ENCODE peak calls at places on chromosomes 5 and 9, in eight cellular contexts. One of them, this sample, is unnamed.

GRCh38 chr5:72459089-72459661 is 48.0 kb downstream of the ZNF366 start:
- DNase-seq in stimulated activated CD8-positive, alpha-beta memory T cell treated with anti-CD3 and anti-CD28 coated beads, Interleukin-12 subunit alpha, Interleukin-12 subunit beta, amount 100 ng/mL, for 4 hours: no peak
- DNase-seq in NCI-H345: no peak
- DNase-seq in NCI-H2081: no peak
- DNase-seq in RCC 7860: no peak
- DNase-seq in stimulated activated CD4-positive, alpha-beta T cell treated with anti-CD3 and anti-CD28 coated beads, Interleukin-15, amount 100 ng/mL, for 24 hours: no peak
- DNase-seq in AG08396: no peak
- DNase-seq in kidney glomerular epithelial cell: peak; percentile 47
- DNase-seq in this sample: no peak

GRCh38 chr5:1673042-1673674 is 126.5 kb downstream of the MRPL36 start:
- DNase-seq in stimulated activated CD8-positive, alpha-beta memory T cell treated with anti-CD3 and anti-CD28 coated beads, Interleukin-12 subunit alpha, Interleukin-12 subunit beta, amount 100 ng/mL, for 4 hours: no peak
- DNase-seq in NCI-H345: no peak
- DNase-seq in NCI-H2081: no peak
- DNase-seq in RCC 7860: no peak
- DNase-seq in stimulated activated CD4-positive, alpha-beta T cell treated with anti-CD3 and anti-CD28 coated beads, Interleukin-15, amount 100 ng/mL, for 24 hours: no peak
- DNase-seq in AG08396: no peak
- DNase-seq in kidney glomerular epithelial cell: no peak
- DNase-seq in this sample: no peak

GRCh38 chr5:3351581-3352442 is 243.8 kb upstream of the IRX1 start:
- DNase-seq in stimulated activated CD8-positive, alpha-beta memory T cell treated with anti-CD3 and anti-CD28 coated beads, Interleukin-12 subunit alpha, Interleukin-12 subunit beta, amount 100 ng/mL, for 4 hours: no peak
- DNase-seq in NCI-H345: no peak
- DNase-seq in NCI-H2081: no peak
- DNase-seq in RCC 7860: no peak
- DNase-seq in stimulated activated CD4-positive, alpha-beta T cell treated with anti-CD3 and anti-CD28 coated beads, Interleukin-15, amount 100 ng/mL, for 24 hours: no peak
- DNase-seq in AG08396: no peak
- DNase-seq in kidney glomerular epithelial cell: no peak
- DNase-seq in this sample: no peak

GRCh38 chr5:59317023-59317771 is 576.3 kb downstream of the PDE4D start:
- DNase-seq in stimulated activated CD8-positive, alpha-beta memory T cell treated with anti-CD3 and anti-CD28 coated beads, Interleukin-12 subunit alpha, Interleukin-12 subunit beta, amount 100 ng/mL, for 4 hours: no peak
- DNase-seq in NCI-H345: peak; percentile 62
- DNase-seq in NCI-H2081: peak; percentile 83
- DNase-seq in RCC 7860: no peak
- DNase-seq in stimulated activated CD4-positive, alpha-beta T cell treated with anti-CD3 and anti-CD28 coated beads, Interleukin-15, amount 100 ng/mL, for 24 hours: no peak
- DNase-seq in AG08396: no peak
- DNase-seq in kidney glomerular epithelial cell: no peak
- DNase-seq in this sample: no peak

GRCh38 chr9:96720435-96720834 is 57.5 kb downstream of the ZNF510 start:
- DNase-seq in stimulated activated CD8-positive, alpha-beta memory T cell treated with anti-CD3 and anti-CD28 coated beads, Interleukin-12 subunit alpha, Interleukin-12 subunit beta, amount 100 ng/mL, for 4 hours: no peak
- DNase-seq in NCI-H345: peak; percentile 65
- DNase-seq in NCI-H2081: no peak
- DNase-seq in RCC 7860: no peak
- DNase-seq in stimulated activated CD4-positive, alpha-beta T cell treated with anti-CD3 and anti-CD28 coated beads, Interleukin-15, amount 100 ng/mL, for 24 hours: no peak
- DNase-seq in AG08396: no peak
- DNase-seq in kidney glomerular epithelial cell: no peak
- DNase-seq in this sample: no peak

GRCh38 chr5:53253421-53253871 is 143.9 kb upstream of the MOCS2 start:
- DNase-seq in stimulated activated CD8-positive, alpha-beta memory T cell treated with anti-CD3 and anti-CD28 coated beads, Interleukin-12 subunit alpha, Interleukin-12 subunit beta, amount 100 ng/mL, for 4 hours: no peak
- DNase-seq in NCI-H345: peak; percentile 0
- DNase-seq in NCI-H2081: no peak
- DNase-seq in RCC 7860: no peak
- DNase-seq in stimulated activated CD4-positive, alpha-beta T cell treated with anti-CD3 and anti-CD28 coated beads, Interleukin-15, amount 100 ng/mL, for 24 hours: no peak
- DNase-seq in AG08396: peak; percentile 24
- DNase-seq in kidney glomerular epithelial cell: no peak
- DNase-seq in this sample: peak; percentile 94

GRCh38 chr5:98775246-98775961 is 1.9 kb downstream of the RGMB start:
- DNase-seq in stimulated activated CD8-positive, alpha-beta memory T cell treated with anti-CD3 and anti-CD28 coated beads, Interleukin-12 subunit alpha, Interleukin-12 subunit beta, amount 100 ng/mL, for 4 hours: no peak
- DNase-seq in NCI-H345: no peak
- DNase-seq in NCI-H2081: no peak
- DNase-seq in RCC 7860: no peak
- DNase-seq in stimulated activated CD4-positive, alpha-beta T cell treated with anti-CD3 and anti-CD28 coated beads, Interleukin-15, amount 100 ng/mL, for 24 hours: no peak
- DNase-seq in AG08396: no peak
- DNase-seq in kidney glomerular epithelial cell: no peak
- DNase-seq in this sample: no peak

GRCh38 chr9:88950341-88951141 is 40.7 kb upstream of the S1PR3 start:
- DNase-seq in stimulated activated CD8-positive, alpha-beta memory T cell treated with anti-CD3 and anti-CD28 coated beads, Interleukin-12 subunit alpha, Interleukin-12 subunit beta, amount 100 ng/mL, for 4 hours: no peak
- DNase-seq in NCI-H345: no peak
- DNase-seq in NCI-H2081: no peak
- DNase-seq in RCC 7860: no peak
- DNase-seq in stimulated activated CD4-positive, alpha-beta T cell treated with anti-CD3 and anti-CD28 coated beads, Interleukin-15, amount 100 ng/mL, for 24 hours: no peak
- DNase-seq in AG08396: peak; percentile 36
- DNase-seq in kidney glomerular epithelial cell: no peak
- DNase-seq in this sample: no peak

GRCh38 chr5:36357391-36357790 is 55.7 kb upstream of the RANBP3L start:
- DNase-seq in stimulated activated CD8-positive, alpha-beta memory T cell treated with anti-CD3 and anti-CD28 coated beads, Interleukin-12 subunit alpha, Interleukin-12 subunit beta, amount 100 ng/mL, for 4 hours: no peak
- DNase-seq in NCI-H345: no peak
- DNase-seq in NCI-H2081: no peak
- DNase-seq in RCC 7860: no peak
- DNase-seq in stimulated activated CD4-positive, alpha-beta T cell treated with anti-CD3 and anti-CD28 coated beads, Interleukin-15, amount 100 ng/mL, for 24 hours: no peak
- DNase-seq in AG08396: peak; percentile 18
- DNase-seq in kidney glomerular epithelial cell: no peak
- DNase-seq in this sample: no peak

GRCh38 chr5:94524841-94525697 is 93.3 kb downstream of the KIAA0825 start:
- DNase-seq in stimulated activated CD8-positive, alpha-beta memory T cell treated with anti-CD3 and anti-CD28 coated beads, Interleukin-12 subunit alpha, Interleukin-12 subunit beta, amount 100 ng/mL, for 4 hours: no peak
- DNase-seq in NCI-H345: peak; percentile 31
- DNase-seq in NCI-H2081: peak; percentile 5
- DNase-seq in RCC 7860: peak; percentile 11
- DNase-seq in stimulated activated CD4-positive, alpha-beta T cell treated with anti-CD3 and anti-CD28 coated beads, Interleukin-15, amount 100 ng/mL, for 24 hours: no peak
- DNase-seq in AG08396: peak; percentile 19
- DNase-seq in kidney glomerular epithelial cell: peak; percentile 32
- DNase-seq in this sample: peak; percentile 80

GRCh38 chr9:20511680-20512079 is 110.6 kb downstream of the MLLT3 start:
- DNase-seq in stimulated activated CD8-positive, alpha-beta memory T cell treated with anti-CD3 and anti-CD28 coated beads, Interleukin-12 subunit alpha, Interleukin-12 subunit beta, amount 100 ng/mL, for 4 hours: no peak
- DNase-seq in NCI-H345: no peak
- DNase-seq in NCI-H2081: no peak
- DNase-seq in RCC 7860: no peak
- DNase-seq in stimulated activated CD4-positive, alpha-beta T cell treated with anti-CD3 and anti-CD28 coated beads, Interleukin-15, amount 100 ng/mL, for 24 hours: no peak
- DNase-seq in AG08396: no peak
- DNase-seq in kidney glomerular epithelial cell: no peak
- DNase-seq in this sample: no peak

GRCh38 chr9:133738039-133738805 is at the start of gene SARDH:
- DNase-seq in stimulated activated CD8-positive, alpha-beta memory T cell treated with anti-CD3 and anti-CD28 coated beads, Interleukin-12 subunit alpha, Interleukin-12 subunit beta, amount 100 ng/mL, for 4 hours: peak; percentile 37
- DNase-seq in NCI-H345: no peak
- DNase-seq in NCI-H2081: no peak
- DNase-seq in RCC 7860: no peak
- DNase-seq in stimulated activated CD4-positive, alpha-beta T cell treated with anti-CD3 and anti-CD28 coated beads, Interleukin-15, amount 100 ng/mL, for 24 hours: peak; percentile 58
- DNase-seq in AG08396: peak; percentile 87
- DNase-seq in kidney glomerular epithelial cell: no peak
- DNase-seq in this sample: no peak

GRCh38 chr5:132376694-132377641 is 7.5 kb downstream of the SLC22A5 start:
- DNase-seq in stimulated activated CD8-positive, alpha-beta memory T cell treated with anti-CD3 and anti-CD28 coated beads, Interleukin-12 subunit alpha, Interleukin-12 subunit beta, amount 100 ng/mL, for 4 hours: no peak
- DNase-seq in NCI-H345: no peak
- DNase-seq in NCI-H2081: no peak
- DNase-seq in RCC 7860: no peak
- DNase-seq in stimulated activated CD4-positive, alpha-beta T cell treated with anti-CD3 and anti-CD28 coated beads, Interleukin-15, amount 100 ng/mL, for 24 hours: no peak
- DNase-seq in AG08396: no peak
- DNase-seq in kidney glomerular epithelial cell: no peak
- DNase-seq in this sample: no peak

GRCh38 chr9:131567910-131568309 is 22.6 kb downstream of the PRRT1B start:
- DNase-seq in stimulated activated CD8-positive, alpha-beta memory T cell treated with anti-CD3 and anti-CD28 coated beads, Interleukin-12 subunit alpha, Interleukin-12 subunit beta, amount 100 ng/mL, for 4 hours: no peak
- DNase-seq in NCI-H345: no peak
- DNase-seq in NCI-H2081: no peak
- DNase-seq in RCC 7860: no peak
- DNase-seq in stimulated activated CD4-positive, alpha-beta T cell treated with anti-CD3 and anti-CD28 coated beads, Interleukin-15, amount 100 ng/mL, for 24 hours: no peak
- DNase-seq in AG08396: no peak
- DNase-seq in kidney glomerular epithelial cell: no peak
- DNase-seq in this sample: no peak

GRCh38 chr9:98199388-98200033 is 7.1 kb upstream of the CORO2A start:
- DNase-seq in stimulated activated CD8-positive, alpha-beta memory T cell treated with anti-CD3 and anti-CD28 coated beads, Interleukin-12 subunit alpha, Interleukin-12 subunit beta, amount 100 ng/mL, for 4 hours: no peak
- DNase-seq in NCI-H345: no peak
- DNase-seq in NCI-H2081: no peak
- DNase-seq in RCC 7860: no peak
- DNase-seq in stimulated activated CD4-positive, alpha-beta T cell treated with anti-CD3 and anti-CD28 coated beads, Interleukin-15, amount 100 ng/mL, for 24 hours: no peak
- DNase-seq in AG08396: no peak
- DNase-seq in kidney glomerular epithelial cell: no peak
- DNase-seq in this sample: no peak

GRCh38 chr9:122200960-122201635 is 27.7 kb downstream of the LHX6 start:
- DNase-seq in stimulated activated CD8-positive, alpha-beta memory T cell treated with anti-CD3 and anti-CD28 coated beads, Interleukin-12 subunit alpha, Interleukin-12 subunit beta, amount 100 ng/mL, for 4 hours: no peak
- DNase-seq in NCI-H345: no peak
- DNase-seq in NCI-H2081: no peak
- DNase-seq in RCC 7860: no peak
- DNase-seq in stimulated activated CD4-positive, alpha-beta T cell treated with anti-CD3 and anti-CD28 coated beads, Interleukin-15, amount 100 ng/mL, for 24 hours: no peak
- DNase-seq in AG08396: peak; percentile 82
- DNase-seq in kidney glomerular epithelial cell: no peak
- DNase-seq in this sample: no peak

GRCh38 chr9:100216178-100216787 is 117.2 kb downstream of the INVS start:
- DNase-seq in stimulated activated CD8-positive, alpha-beta memory T cell treated with anti-CD3 and anti-CD28 coated beads, Interleukin-12 subunit alpha, Interleukin-12 subunit beta, amount 100 ng/mL, for 4 hours: peak; percentile 4
- DNase-seq in NCI-H345: no peak
- DNase-seq in NCI-H2081: peak; percentile 55
- DNase-seq in RCC 7860: peak; percentile 35
- DNase-seq in stimulated activated CD4-positive, alpha-beta T cell treated with anti-CD3 and anti-CD28 coated beads, Interleukin-15, amount 100 ng/mL, for 24 hours: peak; percentile 74
- DNase-seq in AG08396: peak; percentile 34
- DNase-seq in kidney glomerular epithelial cell: peak; percentile 28
- DNase-seq in this sample: peak; percentile 67

GRCh38 chr5:147310059-147310704 is 75.4 kb downstream of the STK32A start:
- DNase-seq in stimulated activated CD8-positive, alpha-beta memory T cell treated with anti-CD3 and anti-CD28 coated beads, Interleukin-12 subunit alpha, Interleukin-12 subunit beta, amount 100 ng/mL, for 4 hours: no peak
- DNase-seq in NCI-H345: peak; percentile 66
- DNase-seq in NCI-H2081: peak; percentile 72
- DNase-seq in RCC 7860: peak; percentile 93
- DNase-seq in stimulated activated CD4-positive, alpha-beta T cell treated with anti-CD3 and anti-CD28 coated beads, Interleukin-15, amount 100 ng/mL, for 24 hours: no peak
- DNase-seq in AG08396: peak; percentile 16
- DNase-seq in kidney glomerular epithelial cell: peak; percentile 93
- DNase-seq in this sample: no peak

GRCh38 chr9:86946712-86947145 is 577 bp downstream of the GAS1 start:
- DNase-seq in stimulated activated CD8-positive, alpha-beta memory T cell treated with anti-CD3 and anti-CD28 coated beads, Interleukin-12 subunit alpha, Interleukin-12 subunit beta, amount 100 ng/mL, for 4 hours: no peak
- DNase-seq in NCI-H345: no peak
- DNase-seq in NCI-H2081: no peak
- DNase-seq in RCC 7860: no peak
- DNase-seq in stimulated activated CD4-positive, alpha-beta T cell treated with anti-CD3 and anti-CD28 coated beads, Interleukin-15, amount 100 ng/mL, for 24 hours: peak; percentile 54
- DNase-seq in AG08396: no peak
- DNase-seq in kidney glomerular epithelial cell: no peak
- DNase-seq in this sample: peak; percentile 63

GRCh38 chr5:81068635-81069034 is 108.5 kb downstream of the RASGRF2 start:
- DNase-seq in stimulated activated CD8-positive, alpha-beta memory T cell treated with anti-CD3 and anti-CD28 coated beads, Interleukin-12 subunit alpha, Interleukin-12 subunit beta, amount 100 ng/mL, for 4 hours: no peak
- DNase-seq in NCI-H345: no peak
- DNase-seq in NCI-H2081: no peak
- DNase-seq in RCC 7860: no peak
- DNase-seq in stimulated activated CD4-positive, alpha-beta T cell treated with anti-CD3 and anti-CD28 coated beads, Interleukin-15, amount 100 ng/mL, for 24 hours: no peak
- DNase-seq in AG08396: no peak
- DNase-seq in kidney glomerular epithelial cell: no peak
- DNase-seq in this sample: no peak

This sample was measured in MM.1S.